ENCODE peak calls at places on chromosomes 11 and 22, in six cellular contexts. B is DND-41, T is spleen, Q is small intestine, P is mammary epithelial cell, N is neuronal stem cell. S is an unnamed sample.

GRCh38 chr11:78465169-78465942 is 47.7 kb upstream of the GAB2 start:
- DNase-seq in N (no peak), P (no peak), B (no peak), Q (peak; percentile 46), T (peak; percentile 86), S (no peak)

GRCh38 chr11:39365809-39366436 is 2093.5 kb downstream of the LRRC4C start:
- DNase-seq in N (peak; percentile 5), T (no peak), Q (peak; percentile 9), B (no peak), P (peak; percentile 45), S (peak; percentile 26)

GRCh38 chr11:21771097-21771496 is 421.8 kb upstream of the ANO5 start:
- DNase-seq in T (no peak), P (no peak), Q (no peak), N (no peak), B (no peak), S (no peak)

GRCh38 chr11:82092904-82093303 is 640.8 kb downstream of the FAM181B start:
- DNase-seq in N (no peak), T (no peak), Q (no peak), P (no peak), B (no peak), S (no peak)

GRCh38 chr22:44729391-44730012 is 22.9 kb upstream of the ARHGAP8 start:
- DNase-seq in T (peak; percentile 88), Q (no peak), N (no peak), P (no peak), B (no peak), S (no peak)

GRCh38 chr22:30636226-30637077 is 871 bp downstream of the SLC35E4 start:
- DNase-seq in N (no peak), B (no peak), P (peak; percentile 47), Q (peak; percentile 26), T (peak; percentile 84), S (no peak)

GRCh38 chr22:50236731-50237409 is 8.0 kb downstream of the TUBGCP6 start:
- DNase-seq in B (no peak), N (no peak), P (no peak), Q (peak; percentile 34), T (no peak), S (peak; percentile 37)

GRCh38 chr11:133836076-133836548 is 9.2 kb downstream of the SPATA19 start:
- DNase-seq in T (no peak), Q (no peak), B (no peak), N (no peak), P (no peak), S (no peak)

GRCh38 chr11:32829157-32829679 is 509 bp upstream of the PRRG4 start:
- DNase-seq in T (no peak), P (peak; percentile 38), N (no peak), Q (peak; percentile 62), B (no peak), S (no peak)

GRCh38 chr11:12827929-12828812 is 153.9 kb downstream of the TEAD1 start:
- DNase-seq in N (peak; percentile 73), B (peak; percentile 46), P (peak; percentile 71), Q (peak; percentile 74), T (no peak), S (no peak)

GRCh38 chr11:12822623-12823022 is 148.4 kb downstream of the TEAD1 start:
- DNase-seq in B (no peak), N (no peak), T (no peak), P (no peak), Q (no peak), S (no peak)

GRCh38 chr11:12827369-12827768 is 153.1 kb downstream of the TEAD1 start:
- DNase-seq in N (no peak), T (no peak), Q (no peak), P (no peak), B (no peak), S (no peak)

GRCh38 chr11:12826441-12826840 is 152.2 kb downstream of the TEAD1 start:
- DNase-seq in B (no peak), P (no peak), T (no peak), N (no peak), Q (no peak), S (no peak)

DNA sequence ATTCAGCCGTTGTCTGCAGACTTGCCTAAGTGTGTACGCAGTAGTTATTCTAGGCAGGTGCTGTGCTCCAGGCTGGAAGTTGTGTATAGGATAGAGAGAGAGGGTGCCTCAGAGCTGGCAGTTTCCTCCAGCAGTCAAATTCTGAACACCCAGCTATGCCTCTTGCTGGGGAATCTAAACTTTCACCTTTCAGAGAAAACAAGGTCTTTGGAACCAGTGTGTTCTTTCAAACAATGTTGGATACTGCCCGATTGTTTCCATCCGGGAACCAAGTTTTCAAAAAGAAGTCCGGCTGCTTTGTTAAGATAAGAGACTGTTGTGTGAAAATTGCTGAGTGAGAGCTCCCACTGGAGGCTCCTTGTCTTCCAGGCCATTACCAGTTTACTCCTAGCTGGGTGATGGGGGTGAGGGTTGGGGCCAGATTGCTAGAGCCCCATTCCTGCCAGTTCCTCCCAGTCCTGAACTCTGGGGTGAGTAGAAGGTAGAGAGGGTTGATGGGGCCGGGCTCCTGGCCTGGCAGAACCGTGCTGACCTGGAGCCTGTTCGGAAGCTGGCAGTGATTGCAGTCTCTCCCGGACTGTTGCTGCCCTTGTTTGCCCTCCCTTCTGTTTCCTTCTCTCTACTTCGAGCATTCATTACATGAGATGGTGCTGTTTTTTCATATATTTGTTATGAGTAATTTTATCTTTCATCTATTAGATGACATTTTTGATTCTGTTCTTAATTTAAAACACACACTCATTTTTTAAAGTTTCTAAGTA is 150.2 kb downstream of the TEAD1 start:
- DNase-seq in N (no peak), B (no peak), P (no peak), Q (peak; percentile 54), T (no peak), S (no peak)
- H3K4me3 ChIP-seq in N (no peak overlapping the region), B (no peak overlapping the region), P (no peak overlapping the region), Q (no peak overlapping the region), T (no peak overlapping the region), S (no peak overlapping the region)

GRCh38 chr11:66415423-66415822 is 5.4 kb upstream of the NPAS4 start:
- DNase-seq in P (no peak), N (no peak), T (no peak), Q (no peak), B (no peak), S (no peak)

GRCh38 chr11:66418168-66418985 is 2.5 kb upstream of the NPAS4 start:
- DNase-seq in N (peak; percentile 91), B (peak; percentile 79), T (no peak), Q (peak; percentile 31), P (peak; percentile 76), S (peak; percentile 74)

GRCh38 chr11:66414120-66414934 is 6.5 kb upstream of the NPAS4 start:
- DNase-seq in P (no peak), B (no peak), N (no peak), T (no peak), Q (no peak), S (no peak)

GRCh38 chr11:66418986-66419308 is 1.9 kb upstream of the NPAS4 start:
- DNase-seq in N (no peak), P (no peak), T (no peak), B (no peak), Q (no peak), S (no peak)

DNA sequence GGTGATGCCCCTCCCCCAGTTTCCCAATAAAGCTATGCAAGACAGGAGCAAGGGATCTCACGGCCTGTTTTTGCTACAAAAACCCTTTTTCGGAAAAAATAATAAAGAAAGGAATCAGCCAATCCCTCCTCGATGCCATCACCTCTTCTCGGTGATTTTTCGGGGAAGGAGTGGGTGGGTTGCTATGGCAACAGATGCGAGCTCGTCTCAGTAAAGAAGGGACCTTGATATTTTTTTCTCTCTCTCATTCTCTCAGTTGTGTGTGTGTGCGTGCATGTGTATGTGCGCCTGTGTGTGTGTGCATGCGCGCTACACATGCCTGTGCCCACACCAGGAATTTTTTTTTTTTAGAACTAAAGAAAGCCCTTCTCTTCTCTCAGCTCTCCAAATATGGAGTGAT is 3.8 kb upstream of the NPAS4 start:
- DNase-seq in Q (no peak), N (no peak), T (no peak), P (no peak), B (no peak), S (no peak)
- H3K4me3 ChIP-seq in Q (no peak overlapping the region), N (no peak overlapping the region), T (no peak overlapping the region), P (no peak overlapping the region), B (no peak overlapping the region), S (no peak overlapping the region)

DNA sequence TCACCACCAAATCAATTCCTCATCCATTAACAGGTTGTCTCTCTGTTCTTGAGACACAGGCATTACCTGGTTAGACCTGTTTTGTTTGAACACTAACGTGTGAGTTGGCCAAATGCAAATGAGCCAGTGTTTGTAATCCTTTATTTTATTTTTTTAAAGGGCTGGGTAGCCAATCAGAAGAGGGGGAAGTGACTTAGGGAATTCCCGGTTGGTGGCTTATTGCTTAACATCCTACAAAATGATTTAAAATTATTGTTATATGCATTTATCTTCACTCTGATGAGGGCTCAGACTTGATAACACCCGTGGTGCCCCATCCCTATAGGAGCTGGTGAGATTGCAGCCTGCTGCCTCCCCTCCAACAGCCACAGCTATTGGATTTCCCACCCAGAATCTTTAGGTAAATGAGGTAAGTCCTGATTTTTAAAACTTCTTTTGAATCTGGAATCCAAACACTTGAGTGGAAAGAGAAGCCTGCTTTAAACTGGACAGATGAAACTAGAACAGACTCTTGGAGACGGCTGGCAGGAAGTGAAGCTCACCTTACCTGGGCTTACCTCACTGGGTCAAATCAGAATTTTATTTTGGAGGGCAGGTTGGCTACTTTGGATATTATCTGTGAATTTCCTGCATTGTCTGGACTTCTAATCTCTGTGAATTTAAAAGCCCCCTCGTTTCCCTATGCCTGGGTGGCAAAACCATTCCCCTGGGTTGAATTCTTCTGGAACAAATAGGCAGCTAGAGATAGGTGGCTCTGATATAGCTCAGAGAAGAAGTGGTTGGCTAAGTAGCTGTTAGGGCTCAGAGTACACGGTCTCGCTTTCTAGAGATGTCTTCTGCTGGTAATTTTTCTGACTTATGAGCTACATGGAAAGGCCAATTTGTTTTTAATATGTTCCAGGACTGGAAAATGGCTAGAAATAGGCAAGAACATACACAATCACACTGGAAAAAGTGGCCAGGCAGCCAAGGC is at the start of gene EHF:
- DNase-seq in T (no peak), Q (peak; percentile 74), N (no peak), P (peak; percentile 90), B (no peak), S (no peak)
- H3K4me3 ChIP-seq in T (no peak within 1 kb of the TSS), Q (peak within 1 kb of the TSS; percentile 37), N (no peak within 1 kb of the TSS), P (peak within 1 kb of the TSS; percentile 43), B (no peak within 1 kb of the TSS), S (no peak within 1 kb of the TSS)

GRCh38 chr11:65870706-65871681 is 1.6 kb downstream of the EFEMP2 start:
- DNase-seq in Q (no peak), B (no peak), P (no peak), T (peak; percentile 86), N (no peak), S (no peak)
- H3K4me3 ChIP-seq in Q (no peak overlapping the region), B (no peak overlapping the region), P (no peak overlapping the region), T (peak overlapping the region; percentile 77), N (no peak overlapping the region), S (no peak overlapping the region)